ENCODE peak calls at places on chromosome 10, in seven cellular contexts. B, N, F, T, W, K and C are unnamed samples.

GRCh38 chr10:101131962-101132635 is 999 bp downstream of the TLX1 start:
- DNase-seq in W (no peak), N (no peak), B (no peak), T (no peak), F (no peak), K (no peak), C (no peak)

GRCh38 chr10:95640891-95641315 is 15.6 kb downstream of the ALDH18A1 start:
- DNase-seq in T (no peak), N (no peak), B (no peak), F (no peak), W (no peak), K (no peak), C (no peak)

GRCh38 chr10:69071610-69072009 is 16.3 kb upstream of the SRGN start:
- DNase-seq in T (no peak), B (no peak), W (no peak), K (no peak), F (no peak), N (no peak), C (no peak)

GRCh38 chr10:121788717-121789116 is 139.1 kb downstream of the ATE1 start:
- DNase-seq in F (no peak), W (no peak), T (no peak), B (no peak), N (no peak), K (no peak), C (no peak)

GRCh38 chr10:96641896-96642295 is 55.1 kb upstream of the TM9SF3 start:
- DNase-seq in T (no peak), W (no peak), N (no peak), B (no peak), K (no peak), F (no peak), C (no peak)

GRCh38 chr10:28839600-28840007 is 162.3 kb downstream of the BAMBI start:
- DNase-seq in T (no peak), N (no peak), W (no peak), B (peak), K (peak), F (no peak), C (no peak)

GRCh38 chr10:128049226-128050010 is 76.8 kb downstream of the MKI67 start:
- DNase-seq in T (no peak), W (no peak), K (no peak), B (no peak), F (no peak), N (no peak), C (no peak)

GRCh38 chr10:71225291-71226058 is 13.1 kb downstream of the UNC5B start:
- DNase-seq in T (no peak), F (no peak), W (peak), N (no peak), K (no peak), B (no peak), C (no peak)

GRCh38 chr10:88792656-88793055 is 9.9 kb upstream of the LIPM start:
- DNase-seq in T (no peak), N (no peak), B (no peak), F (no peak), W (peak), K (no peak), C (peak)

GRCh38 chr10:5757766-5758517 is 55.3 kb downstream of the GDI2 start:
- DNase-seq in W (no peak), F (no peak), T (no peak), N (no peak), K (no peak), B (no peak), C (no peak)

GRCh38 chr10:97851341-97852001 is 1.8 kb downstream of the GOLGA7B start:
- DNase-seq in K (no peak), B (no peak), W (peak), F (no peak), N (no peak), T (no peak), C (no peak)

GRCh38 chr10:28137907-28138880 is 139.3 kb upstream of the ODAD2 start:
- DNase-seq in F (no peak), N (no peak), B (no peak), W (no peak), K (peak), T (no peak), C (no peak)

GRCh38 chr10:61708841-61709240 is 46.1 kb downstream of the CABCOCO1 start:
- DNase-seq in K (no peak), N (no peak), F (no peak), T (no peak), B (no peak), W (no peak), C (no peak)

GRCh38 chr10:4981722-4982471 is 18.7 kb downstream of the AKR1C1 start:
- DNase-seq in W (no peak), B (no peak), T (no peak), F (no peak), N (peak), K (peak), C (peak)

GRCh38 chr10:28595618-28596017 is 62.7 kb downstream of the WAC start:
- DNase-seq in F (no peak), K (no peak), B (no peak), N (no peak), W (no peak), T (no peak), C (no peak)

GRCh38 chr10:122850705-122851640 is 5.3 kb upstream of the CUZD1 start:
- DNase-seq in W (no peak), F (no peak), N (no peak), B (no peak), T (no peak), K (no peak), C (no peak)

GRCh38 chr10:13276749-13277394 is 23.0 kb downstream of the PHYH start:
- DNase-seq in F (no peak), T (no peak), B (no peak), N (no peak), K (no peak), W (no peak), C (no peak)
- TF ChIP-seq CTCF in F (no peak), T (peak), B (no peak), N (no peak), K (peak), W (peak), C (peak)

DNA sequence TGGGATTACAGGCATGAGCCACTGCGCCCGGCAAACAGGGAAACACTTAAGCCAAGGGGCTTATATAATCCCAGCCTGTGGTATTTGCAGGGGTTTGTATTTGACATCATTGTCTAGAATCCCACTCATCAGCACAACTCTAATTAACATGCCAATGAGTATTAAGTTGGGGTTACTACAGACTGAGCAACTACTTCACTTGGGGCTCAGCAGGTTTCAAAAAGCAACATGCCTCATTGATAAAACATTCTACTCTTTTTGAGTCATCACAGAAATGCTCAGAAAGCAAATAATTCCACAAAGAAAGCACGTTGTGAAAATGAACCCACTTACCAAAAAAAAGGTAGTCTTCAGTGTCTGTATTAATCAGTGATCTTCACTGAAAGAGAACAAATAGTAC is 236.9 kb upstream of the CELF2 start:
- DNase-seq in N (no peak), W (no peak), F (no peak), K (no peak), T (no peak), B (no peak), C (no peak)
- H3K4me3 ChIP-seq in N (no peak), W (no peak), F (no peak), K (no peak), T (no peak), B (no peak), C (no peak)

GRCh38 chr10:72709041-72709440 is 17.1 kb downstream of the MCU start:
- DNase-seq in T (no peak), B (no peak), K (no peak), W (no peak), F (no peak), N (no peak), C (no peak)

GRCh38 chr10:72712136-72712535 is 20.2 kb downstream of the MCU start:
- DNase-seq in B (no peak), N (no peak), K (no peak), F (no peak), T (no peak), W (no peak), C (no peak)
- TF ChIP-seq CTCF in B (no peak), N (no peak), K (no peak), F (no peak), T (no peak), W (no peak), C (no peak)

GRCh38 chr10:18310761-18311160 is 170.5 kb downstream of the CACNB2 start:
- DNase-seq in N (no peak), F (no peak), K (no peak), W (no peak), B (no peak), T (no peak), C (no peak)

GRCh38 chr10:18308600-18308999 is 168.4 kb downstream of the CACNB2 start:
- DNase-seq in W (no peak), N (no peak), B (no peak), T (no peak), K (no peak), F (no peak), C (no peak)

GRCh38 chr10:18312385-18313145 is 172.3 kb downstream of the CACNB2 start:
- DNase-seq in F (no peak), N (peak), W (no peak), B (no peak), T (no peak), K (peak), C (no peak)

GRCh38 chr10:18313626-18314025 is 173.4 kb downstream of the CACNB2 start:
- DNase-seq in K (no peak), F (no peak), B (no peak), T (no peak), W (no peak), N (no peak), C (no peak)

DNA sequence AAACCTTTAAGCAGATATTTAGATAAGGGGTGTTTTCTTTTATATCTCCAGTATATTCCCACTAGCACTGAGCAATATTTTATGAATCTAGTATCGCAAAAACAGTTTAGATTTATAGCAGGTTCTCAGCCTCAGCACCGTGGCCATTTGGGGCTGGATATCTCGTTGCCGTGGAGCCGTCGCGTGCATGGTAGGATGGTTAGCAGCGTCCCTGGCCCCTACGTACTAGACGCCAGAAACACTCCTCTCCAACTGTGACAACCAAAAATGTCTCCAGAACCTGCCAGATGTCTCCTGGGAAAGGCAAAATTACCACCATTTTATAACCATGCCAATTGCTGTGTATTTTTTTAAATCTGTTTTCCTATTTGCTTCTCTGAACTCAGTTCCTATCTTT is 172.9 kb downstream of the CACNB2 start:
- DNase-seq in F (no peak), N (no peak), K (no peak), B (no peak), T (no peak), W (no peak), C (no peak)
- H3K4me3 ChIP-seq in F (no peak), N (no peak), K (no peak), B (no peak), T (no peak), W (no peak), C (peak)